ENCODE peak calls at places on chromosomes 3 and 15, in nine cellular contexts. H, Z, L, O, W, X, N, B and J are unnamed samples.

GRCh38 chr3:160401301-160402095 is 2.0 kb downstream of the SMC4 start:
- DNase-seq in H (no peak), Z (no peak), L (no peak), O (peak; percentile 78), W (peak; percentile 46), X (peak; percentile 71), N (no peak), B (peak; percentile 52), J (no peak)

GRCh38 chr3:135012101-135012500 is 217.0 kb downstream of the EPHB1 start:
- DNase-seq in H (no peak), Z (no peak), L (no peak), O (no peak), W (no peak), X (no peak), N (no peak), B (no peak), J (no peak)

GRCh38 chr3:17973559-17973906 is 231.1 kb upstream of the TBC1D5 start:
- DNase-seq in H (no peak), Z (no peak), L (no peak), O (no peak), W (no peak), X (no peak), N (no peak), B (peak; percentile 53), J (peak; percentile 27)

GRCh38 chr3:127172670-127173515 is 20.0 kb upstream of the PRR23E start:
- DNase-seq in H (no peak), Z (peak; percentile 74), L (no peak), O (peak; percentile 79), W (no peak), X (peak; percentile 42), N (no peak), B (no peak), J (peak; percentile 69)

GRCh38 chr3:152491922-152492321 is 223.2 kb downstream of the MBNL1 start:
- DNase-seq in H (no peak), Z (no peak), L (no peak), O (no peak), W (no peak), X (no peak), N (no peak), B (no peak), J (no peak)

GRCh38 chr15:101043011-101043410 is 123.9 kb downstream of the LRRK1 start:
- DNase-seq in H (no peak), Z (no peak), L (no peak), O (no peak), W (no peak), X (no peak), N (no peak), B (no peak), J (no peak)

GRCh38 chr3:148042663-148043445 is 633.7 kb downstream of the ZIC1 start:
- DNase-seq in H (no peak), Z (no peak), L (no peak), O (peak; percentile 78), W (peak; percentile 2), X (no peak), N (no peak), B (no peak), J (no peak)

GRCh38 chr15:63190993-63191392 is 1.6 kb downstream of the RAB8B start:
- DNase-seq in H (no peak), Z (no peak), L (no peak), O (no peak), W (no peak), X (no peak), N (no peak), B (no peak), J (no peak)

GRCh38 chr3:24624938-24625681 is 130.5 kb upstream of the THRB start:
- DNase-seq in H (no peak), Z (no peak), L (no peak), O (no peak), W (no peak), X (no peak), N (no peak), B (no peak), J (no peak)

GRCh38 chr3:184415229-184415517 is 35.3 kb downstream of the CHRD start:
- DNase-seq in H (no peak), Z (no peak), L (no peak), O (no peak), W (no peak), X (no peak), N (no peak), B (no peak), J (no peak)

GRCh38 chr3:169052465-169053302 is 610.8 kb downstream of the MECOM start:
- DNase-seq in H (no peak), Z (no peak), L (no peak), O (no peak), W (peak; percentile 99), X (peak; percentile 57), N (no peak), B (no peak), J (no peak)

GRCh38 chr15:69224383-69224782 is 63.9 kb downstream of the GLCE start:
- DNase-seq in H (no peak), Z (no peak), L (no peak), O (no peak), W (no peak), X (peak; percentile 74), N (no peak), B (no peak), J (no peak)

GRCh38 chr15:79881668-79882067 is 15.1 kb downstream of the MTHFS start:
- DNase-seq in H (no peak), Z (no peak), L (no peak), O (no peak), W (no peak), X (no peak), N (no peak), B (no peak), J (no peak)

GRCh38 chr3:86382556-86382955 is 608.4 kb downstream of the VGLL3 start:
- DNase-seq in H (no peak), Z (no peak), L (no peak), O (no peak), W (no peak), X (no peak), N (no peak), B (no peak), J (no peak)

GRCh38 chr15:38724827-38725226 is 160.2 kb upstream of the RASGRP1 start:
- DNase-seq in H (no peak), Z (no peak), L (no peak), O (no peak), W (no peak), X (no peak), N (no peak), B (no peak), J (no peak)
- TF ChIP-seq CTCF in H (peak; percentile 14), Z (no peak), L (no peak), O (no peak), W (no peak), X (no peak), N (no peak), B (no peak), J (no peak)

GRCh38 chr15:44194397-44195150 is 497 bp downstream of the FRMD5 start:
- DNase-seq in H (no peak), Z (peak; percentile 82), L (no peak), O (peak; percentile 86), W (peak; percentile 75), X (peak; percentile 40), N (no peak), B (peak; percentile 48), J (no peak)
- TF ChIP-seq CTCF in H (no peak), Z (no peak), L (no peak), O (no peak), W (peak; percentile 4), X (no peak), N (no peak), B (no peak), J (no peak)

DNA sequence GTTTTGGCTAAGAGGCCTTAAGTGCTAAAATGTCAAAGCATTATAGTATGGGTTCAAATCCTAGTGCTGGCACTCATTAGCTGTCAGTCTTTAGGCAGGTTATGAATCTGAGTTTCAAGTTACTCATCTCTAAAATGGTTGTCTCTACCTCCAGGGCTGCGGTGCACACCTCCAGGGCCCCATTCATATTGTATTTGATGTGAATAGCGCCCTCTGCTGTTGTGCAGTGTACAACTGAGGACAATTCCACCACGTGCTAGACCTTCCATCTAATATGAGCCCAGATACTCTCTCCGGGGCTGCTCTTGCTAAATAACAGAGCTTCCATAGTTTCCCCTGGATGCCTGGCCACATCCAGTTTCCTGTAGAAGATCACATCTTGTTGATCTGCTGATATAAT is 54.3 kb downstream of the OXNAD1 start:
- DNase-seq in H (no peak), Z (no peak), L (no peak), O (no peak), W (no peak), X (peak; percentile 55), N (no peak), B (peak; percentile 33), J (no peak)
- TF ChIP-seq CTCF in H (peak; percentile 35), Z (peak; percentile 16), L (no peak), O (peak; percentile 31), W (peak; percentile 43), X (peak; percentile 23), N (peak; percentile 45), B (peak; percentile 43), J (peak; percentile 26)

DNA sequence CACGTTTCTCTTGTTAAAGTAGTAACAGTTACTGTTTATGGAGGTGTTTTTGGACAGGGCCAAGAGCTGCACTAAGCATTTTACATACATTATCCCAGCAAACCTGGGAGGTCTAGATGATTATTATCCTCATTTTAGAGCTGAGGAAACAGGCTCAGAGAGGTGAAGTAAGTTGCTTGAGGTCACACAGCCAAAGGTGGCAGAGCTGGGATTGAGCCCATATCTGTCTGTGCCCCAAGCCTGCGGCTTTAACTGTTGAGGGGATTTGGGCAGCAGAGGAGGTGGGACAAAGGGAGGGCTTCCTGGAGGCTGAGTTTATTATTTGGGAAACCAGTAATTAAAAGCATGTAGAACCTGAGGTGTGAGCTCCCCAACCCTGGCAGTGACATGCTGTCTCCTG is 9.2 kb downstream of the SMAD6 start:
- DNase-seq in H (no peak), Z (no peak), L (no peak), O (no peak), W (no peak), X (no peak), N (no peak), B (no peak), J (no peak)
- TF ChIP-seq CTCF in H (no peak), Z (no peak), L (no peak), O (no peak), W (no peak), X (no peak), N (no peak), B (no peak), J (no peak)

DNA sequence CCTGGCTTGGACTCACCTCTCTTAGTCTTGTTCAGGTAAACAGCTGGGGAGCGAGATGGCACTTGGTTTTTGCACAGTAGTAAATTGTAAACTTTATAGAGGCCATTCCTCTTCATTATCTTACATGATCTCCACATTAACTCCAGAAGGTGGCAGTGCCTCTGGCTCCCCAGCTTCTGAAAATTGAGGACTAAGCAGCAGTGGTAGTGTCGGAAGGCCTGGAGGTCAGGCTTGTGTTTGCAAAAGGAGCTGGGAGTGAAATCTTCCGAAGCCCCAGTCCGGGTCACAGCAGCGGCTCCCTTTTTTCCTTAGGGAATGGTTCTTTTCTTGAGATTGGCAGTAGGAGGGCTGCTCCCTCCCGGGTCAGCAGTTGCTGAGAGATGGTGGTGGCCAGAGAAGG is 85.7 kb downstream of the FNDC3B start:
- DNase-seq in H (no peak), Z (no peak), L (no peak), O (no peak), W (no peak), X (no peak), N (no peak), B (no peak), J (no peak)
- TF ChIP-seq CTCF in H (no peak), Z (no peak), L (no peak), O (no peak), W (no peak), X (no peak), N (no peak), B (no peak), J (no peak)